ENCODE peak calls at places on chromosome 2, in six cellular contexts. F is SHP77, T is DND-41, C is hippocampal formation, W is astrocyte of the cerebellum, N is colonic mucosa. G is an unnamed sample.

GRCh38 chr2:169838743-169839489 is 11.7 kb downstream of the UBR3 start:
- DNase-seq in F (no peak), W (no peak), C (no peak), N (no peak), T (no peak), G (no peak)

GRCh38 chr2:120204945-120205670 is 18.1 kb downstream of the TMEM185B start:
- DNase-seq in F (no peak), W (no peak), C (no peak), N (no peak), T (no peak), G (no peak)

GRCh38 chr2:235301202-235302076 is 192.4 kb upstream of the AGAP1 start:
- DNase-seq in W (no peak), T (no peak), C (no peak), F (no peak), N (no peak), G (no peak)

GRCh38 chr2:241941691-241942301 is 72.3 kb downstream of the RTP5 start:
- DNase-seq in W (no peak), F (no peak), N (no peak), T (peak; percentile 21), C (no peak), G (peak; percentile 81)

GRCh38 chr2:74110537-74110936 is 37.2 kb downstream of the BOLA3 start:
- DNase-seq in C (no peak), F (no peak), W (no peak), T (no peak), N (no peak), G (no peak)

GRCh38 chr2:230940476-230940815 is 15.4 kb upstream of the GPR55 start:
- DNase-seq in F (no peak), T (no peak), W (no peak), N (no peak), C (no peak), G (no peak)

GRCh38 chr2:18380316-18380715 is 180.1 kb downstream of the RDH14 start:
- DNase-seq in F (no peak), W (no peak), C (no peak), T (no peak), N (no peak), G (no peak)

GRCh38 chr2:59093571-59093970 is 852.4 kb upstream of the FANCL start:
- DNase-seq in N (no peak), T (no peak), F (no peak), C (no peak), W (no peak), G (no peak)

GRCh38 chr2:237627463-237628321 is at the start of gene LRRFIP1:
- DNase-seq in C (no peak), W (no peak), T (no peak), N (no peak), F (no peak), G (no peak)

GRCh38 chr2:83261591-83262136 is 1197.4 kb downstream of the SUCLG1 start:
- DNase-seq in N (no peak), C (no peak), F (no peak), T (no peak), W (no peak), G (no peak)

GRCh38 chr2:61670591-61671503 is 132.7 kb upstream of the XPO1 start:
- DNase-seq in F (peak; percentile 35), W (no peak), N (peak; percentile 44), T (no peak), C (peak; percentile 84), G (no peak)

GRCh38 chr2:69011611-69012157 is 1.3 kb upstream of the ANTXR1 start:
- DNase-seq in N (no peak), T (no peak), F (no peak), C (no peak), W (no peak), G (no peak)

GRCh38 chr2:95231723-95232122 is 24.4 kb downstream of the ZNF892 start:
- DNase-seq in F (peak; percentile 73), N (peak; percentile 74), C (peak; percentile 47), T (peak; percentile 70), W (peak; percentile 58), G (peak; percentile 67)

GRCh38 chr2:47373747-47374146 is 29.2 kb upstream of the MSH2 start:
- DNase-seq in F (no peak), N (no peak), T (no peak), W (no peak), C (peak; percentile 32), G (no peak)

GRCh38 chr2:224584111-224584764 is 925 bp downstream of the CUL3 start:
- DNase-seq in W (no peak), T (peak; percentile 48), F (peak; percentile 5), C (no peak), N (peak; percentile 51), G (no peak)

GRCh38 chr2:98908909-98909308 is 27.1 kb downstream of the CRACDL start:
- DNase-seq in N (no peak), W (no peak), T (no peak), F (no peak), C (no peak), G (no peak)

GRCh38 chr2:119744335-119744939 is 15.3 kb upstream of the PTPN4 start:
- DNase-seq in F (peak; percentile 52), N (no peak), T (no peak), C (no peak), W (no peak), G (no peak)

GRCh38 chr2:193187816-193188215 is 993.1 kb upstream of the TMEFF2 start:
- DNase-seq in N (no peak), C (no peak), F (no peak), W (no peak), T (no peak), G (no peak)

GRCh38 chr2:234478121-234478858 is 18.6 kb downstream of the ARL4C start:
- DNase-seq in T (peak; percentile 56), C (no peak), F (no peak), N (no peak), W (no peak), G (no peak)

G was measured in Jurkat, Clone E6-1.